ENCODE peak calls at places on chromosomes 16 and 17, in four cellular contexts. One of them, this sample, is unnamed.

GRCh38 chr17:47785538-47786123 is 36.0 kb downstream of the OSBPL7 start:
- DNase-seq in neural progenitor cell: peak
- DNase-seq in foreskin fibroblast: no peak
- DNase-seq in bronchial epithelial cell: peak
- DNase-seq in this sample: no peak

GRCh38 chr17:77770331-77771105 is 188.0 kb upstream of the TNRC6C start:
- DNase-seq in neural progenitor cell: no peak
- DNase-seq in foreskin fibroblast: peak
- DNase-seq in bronchial epithelial cell: no peak
- DNase-seq in this sample: no peak

GRCh38 chr17:72421128-72422092 is 300.6 kb downstream of the SOX9 start:
- DNase-seq in neural progenitor cell: no peak
- DNase-seq in foreskin fibroblast: peak
- DNase-seq in bronchial epithelial cell: peak
- DNase-seq in this sample: peak

GRCh38 chr17:75769536-75769935 is 4.5 kb upstream of the GALK1 start:
- DNase-seq in neural progenitor cell: no peak
- DNase-seq in foreskin fibroblast: no peak
- DNase-seq in bronchial epithelial cell: no peak
- DNase-seq in this sample: no peak

GRCh38 chr16:84800579-84800978 is 19.2 kb upstream of the CRISPLD2 start:
- DNase-seq in neural progenitor cell: no peak
- DNase-seq in foreskin fibroblast: no peak
- DNase-seq in bronchial epithelial cell: no peak
- DNase-seq in this sample: no peak

GRCh38 chr17:51540151-51540550 is 279.8 kb downstream of the UTP18 start:
- DNase-seq in neural progenitor cell: no peak
- DNase-seq in foreskin fibroblast: no peak
- DNase-seq in bronchial epithelial cell: no peak
- DNase-seq in this sample: no peak

GRCh38 chr16:17290237-17290636 is 180.5 kb downstream of the XYLT1 start:
- DNase-seq in neural progenitor cell: no peak
- DNase-seq in foreskin fibroblast: no peak
- DNase-seq in bronchial epithelial cell: no peak
- DNase-seq in this sample: no peak

GRCh38 chr17:59371426-59372099 is 40.1 kb downstream of the YPEL2 start:
- DNase-seq in neural progenitor cell: no peak
- DNase-seq in foreskin fibroblast: no peak
- DNase-seq in bronchial epithelial cell: no peak
- DNase-seq in this sample: no peak

GRCh38 chr17:57097832-57098421 is 12.9 kb downstream of the AKAP1 start:
- DNase-seq in neural progenitor cell: no peak
- DNase-seq in foreskin fibroblast: peak
- DNase-seq in bronchial epithelial cell: no peak
- DNase-seq in this sample: no peak

GRCh38 chr16:84520778-84521770 is 16.6 kb upstream of the MEAK7 start:
- DNase-seq in neural progenitor cell: no peak
- DNase-seq in foreskin fibroblast: no peak
- DNase-seq in bronchial epithelial cell: peak
- DNase-seq in this sample: peak

GRCh38 chr16:56932588-56933265 is 785 bp downstream of the HERPUD1 start:
- DNase-seq in neural progenitor cell: peak
- DNase-seq in foreskin fibroblast: peak
- DNase-seq in bronchial epithelial cell: peak
- DNase-seq in this sample: peak

GRCh38 chr16:75580-76501 is 2.2 kb upstream of the MPG start:
- DNase-seq in neural progenitor cell: peak
- DNase-seq in foreskin fibroblast: peak
- DNase-seq in bronchial epithelial cell: peak
- DNase-seq in this sample: peak

GRCh38 chr17:58504826-58505351 is 9.5 kb downstream of the MTMR4 start:
- DNase-seq in neural progenitor cell: no peak
- DNase-seq in foreskin fibroblast: no peak
- DNase-seq in bronchial epithelial cell: no peak
- DNase-seq in this sample: no peak

GRCh38 chr17:9811086-9811485 is 10.8 kb downstream of the GSG1L2 start:
- DNase-seq in neural progenitor cell: no peak
- DNase-seq in foreskin fibroblast: no peak
- DNase-seq in bronchial epithelial cell: peak
- DNase-seq in this sample: peak

GRCh38 chr17:7742729-7743128 is 25.2 kb downstream of the DNAH2 start:
- DNase-seq in neural progenitor cell: no peak
- DNase-seq in foreskin fibroblast: no peak
- DNase-seq in bronchial epithelial cell: no peak
- DNase-seq in this sample: no peak

GRCh38 chr17:80175411-80175810 is 5.6 kb downstream of the CARD14 start:
- DNase-seq in neural progenitor cell: peak
- DNase-seq in foreskin fibroblast: peak
- DNase-seq in bronchial epithelial cell: peak
- DNase-seq in this sample: peak

GRCh38 chr16:4260360-4260759 is 12.5 kb downstream of the TFAP4 start:
- DNase-seq in neural progenitor cell: no peak
- DNase-seq in foreskin fibroblast: no peak
- DNase-seq in bronchial epithelial cell: peak
- DNase-seq in this sample: peak

GRCh38 chr17:69634844-69635243 is 220.3 kb downstream of the MAP2K6 start:
- DNase-seq in neural progenitor cell: no peak
- DNase-seq in foreskin fibroblast: no peak
- DNase-seq in bronchial epithelial cell: no peak
- DNase-seq in this sample: no peak

GRCh38 chr17:50153650-50154575 is 3.4 kb upstream of the PPP1R9B start:
- DNase-seq in neural progenitor cell: no peak
- DNase-seq in foreskin fibroblast: no peak
- DNase-seq in bronchial epithelial cell: peak
- DNase-seq in this sample: peak

GRCh38 chr17:1608676-1609075 is 20.0 kb downstream of the SLC43A2 start:
- DNase-seq in neural progenitor cell: no peak
- DNase-seq in foreskin fibroblast: no peak
- DNase-seq in bronchial epithelial cell: peak
- DNase-seq in this sample: no peak

GRCh38 chr17:7897773-7898172 is 9.2 kb downstream of the CHD3 start:
- DNase-seq in neural progenitor cell: no peak
- DNase-seq in foreskin fibroblast: peak
- DNase-seq in bronchial epithelial cell: peak
- DNase-seq in this sample: peak

GRCh38 chr17:14428640-14429029 is 127.8 kb downstream of the HS3ST3B1 start:
- DNase-seq in neural progenitor cell: no peak
- DNase-seq in foreskin fibroblast: no peak
- DNase-seq in bronchial epithelial cell: no peak
- DNase-seq in this sample: no peak

GRCh38 chr16:35146031-35146710 is 1686.8 kb downstream of the TP53TG3F start:
- DNase-seq in neural progenitor cell: no peak
- DNase-seq in foreskin fibroblast: no peak
- DNase-seq in bronchial epithelial cell: no peak
- DNase-seq in this sample: no peak

GRCh38 chr16:80614908-80615696 is 74.3 kb downstream of the DYNLRB2 start:
- DNase-seq in neural progenitor cell: no peak
- DNase-seq in foreskin fibroblast: peak
- DNase-seq in bronchial epithelial cell: peak
- DNase-seq in this sample: peak

GRCh38 chr17:76726766-76727718 is at the start of gene METTL23:
- DNase-seq in neural progenitor cell: peak
- DNase-seq in foreskin fibroblast: peak
- DNase-seq in bronchial epithelial cell: peak
- DNase-seq in this sample: peak

GRCh38 chr16:86556576-86556975 is 1.5 kb upstream of the MTHFSD start:
- DNase-seq in neural progenitor cell: no peak
- DNase-seq in foreskin fibroblast: no peak
- DNase-seq in bronchial epithelial cell: no peak
- DNase-seq in this sample: no peak

GRCh38 chr16:65546353-65546791 is 424.5 kb upstream of the CDH11 start:
- DNase-seq in neural progenitor cell: no peak
- DNase-seq in foreskin fibroblast: peak
- DNase-seq in bronchial epithelial cell: no peak
- DNase-seq in this sample: no peak

GRCh38 chr17:7838291-7839075 is 4.5 kb downstream of the KDM6B start:
- DNase-seq in neural progenitor cell: peak
- DNase-seq in foreskin fibroblast: peak
- DNase-seq in bronchial epithelial cell: no peak
- DNase-seq in this sample: no peak

GRCh38 chr17:76883744-76884525 is 15.7 kb downstream of the MGAT5B start:
- DNase-seq in neural progenitor cell: no peak
- DNase-seq in foreskin fibroblast: peak
- DNase-seq in bronchial epithelial cell: no peak
- DNase-seq in this sample: no peak

GRCh38 chr17:28494445-28495188 is 11.5 kb upstream of the FOXN1 start:
- DNase-seq in neural progenitor cell: peak
- DNase-seq in foreskin fibroblast: peak
- DNase-seq in bronchial epithelial cell: peak
- DNase-seq in this sample: peak

GRCh38 chr17:63540581-63540980 is 9.7 kb upstream of the DCAF7 start:
- DNase-seq in neural progenitor cell: no peak
- DNase-seq in foreskin fibroblast: no peak
- DNase-seq in bronchial epithelial cell: no peak
- DNase-seq in this sample: no peak

GRCh38 chr17:69423450-69423849 is 9.0 kb downstream of the MAP2K6 start:
- DNase-seq in neural progenitor cell: no peak
- DNase-seq in foreskin fibroblast: no peak
- DNase-seq in bronchial epithelial cell: no peak
- DNase-seq in this sample: no peak

GRCh38 chr17:42971589-42971988 is 7.3 kb upstream of the AARSD1 start:
- DNase-seq in neural progenitor cell: no peak
- DNase-seq in foreskin fibroblast: no peak
- DNase-seq in bronchial epithelial cell: no peak
- DNase-seq in this sample: no peak

GRCh38 chr17:42087042-42087701 is 11.1 kb downstream of the ZNF385C start:
- DNase-seq in neural progenitor cell: no peak
- DNase-seq in foreskin fibroblast: no peak
- DNase-seq in bronchial epithelial cell: no peak
- DNase-seq in this sample: no peak

GRCh38 chr16:69417537-69418199 is 6.8 kb upstream of the CYB5B start:
- DNase-seq in neural progenitor cell: no peak
- DNase-seq in foreskin fibroblast: peak
- DNase-seq in bronchial epithelial cell: peak
- DNase-seq in this sample: no peak

GRCh38 chr17:42680331-42680808 is 1.3 kb downstream of the CCR10 start:
- DNase-seq in neural progenitor cell: no peak
- DNase-seq in foreskin fibroblast: no peak
- DNase-seq in bronchial epithelial cell: no peak
- DNase-seq in this sample: no peak

GRCh38 chr16:18984425-18985005 is 781 bp downstream of the TMC7 start:
- DNase-seq in neural progenitor cell: no peak
- DNase-seq in foreskin fibroblast: no peak
- DNase-seq in bronchial epithelial cell: no peak
- DNase-seq in this sample: no peak

GRCh38 chr16:3027983-3028715 is 4.3 kb downstream of the THOC6 start:
- DNase-seq in neural progenitor cell: peak
- DNase-seq in foreskin fibroblast: peak
- DNase-seq in bronchial epithelial cell: peak
- DNase-seq in this sample: peak
- TF ChIP-seq CTCF in neural progenitor cell: peak
- TF ChIP-seq CTCF in foreskin fibroblast: peak
- TF ChIP-seq CTCF in bronchial epithelial cell: peak
- TF ChIP-seq CTCF in this sample: peak

GRCh38 chr17:31738067-31738466 is 121.0 kb downstream of the COPRS start:
- DNase-seq in neural progenitor cell: no peak
- DNase-seq in foreskin fibroblast: no peak
- DNase-seq in bronchial epithelial cell: no peak
- DNase-seq in this sample: no peak
- TF ChIP-seq CTCF in neural progenitor cell: no peak
- TF ChIP-seq CTCF in foreskin fibroblast: no peak
- TF ChIP-seq CTCF in bronchial epithelial cell: no peak
- TF ChIP-seq CTCF in this sample: no peak

GRCh38 chr17:46759141-46759540 is 59.4 kb downstream of the WNT3 start:
- DNase-seq in neural progenitor cell: no peak
- DNase-seq in foreskin fibroblast: no peak
- DNase-seq in bronchial epithelial cell: no peak
- DNase-seq in this sample: no peak
- TF ChIP-seq CTCF in neural progenitor cell: no peak
- TF ChIP-seq CTCF in foreskin fibroblast: no peak
- TF ChIP-seq CTCF in bronchial epithelial cell: no peak
- TF ChIP-seq CTCF in this sample: no peak

GRCh38 chr16:50025544-50025931 is 513 bp downstream of the CNEP1R1 start:
- DNase-seq in neural progenitor cell: no peak
- DNase-seq in foreskin fibroblast: no peak
- DNase-seq in bronchial epithelial cell: peak
- DNase-seq in this sample: peak

GRCh38 chr16:50024684-50025543 is at the start of gene CNEP1R1:
- DNase-seq in neural progenitor cell: peak
- DNase-seq in foreskin fibroblast: peak
- DNase-seq in bronchial epithelial cell: peak
- DNase-seq in this sample: peak

GRCh38 chr16:50023626-50024025 is 1.4 kb upstream of the CNEP1R1 start:
- DNase-seq in neural progenitor cell: no peak
- DNase-seq in foreskin fibroblast: no peak
- DNase-seq in bronchial epithelial cell: no peak
- DNase-seq in this sample: no peak

GRCh38 chr16:50024207-50024606 is 818 bp upstream of the CNEP1R1 start:
- DNase-seq in neural progenitor cell: no peak
- DNase-seq in foreskin fibroblast: no peak
- DNase-seq in bronchial epithelial cell: no peak
- DNase-seq in this sample: no peak

GRCh38 chr16:50021509-50021908 is 3.5 kb upstream of the CNEP1R1 start:
- DNase-seq in neural progenitor cell: peak
- DNase-seq in foreskin fibroblast: no peak
- DNase-seq in bronchial epithelial cell: no peak
- DNase-seq in this sample: no peak
- TF ChIP-seq CTCF in neural progenitor cell: peak
- TF ChIP-seq CTCF in foreskin fibroblast: no peak
- TF ChIP-seq CTCF in bronchial epithelial cell: no peak
- TF ChIP-seq CTCF in this sample: no peak

DNA sequence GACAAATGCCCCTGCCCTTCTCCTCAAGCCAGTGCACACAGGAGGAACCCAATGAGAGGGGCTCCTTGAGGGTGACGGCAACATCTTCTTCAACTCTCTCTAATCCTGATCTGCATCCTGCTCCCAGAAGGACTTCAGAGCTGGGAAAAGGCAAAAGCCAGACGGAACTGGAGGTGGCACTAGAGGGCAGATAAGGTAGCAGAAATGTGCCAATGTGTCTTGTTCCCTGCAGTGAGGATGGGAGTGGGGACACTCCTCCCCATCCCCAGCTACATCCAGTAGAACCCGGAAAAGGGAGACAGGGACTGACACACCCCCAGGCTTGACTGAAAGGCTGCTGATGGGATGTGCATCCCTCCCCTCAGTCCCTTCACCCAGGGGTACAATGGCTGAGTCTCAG is 28.5 kb downstream of the SRCIN1 start:
- DNase-seq in neural progenitor cell: no peak
- DNase-seq in foreskin fibroblast: no peak
- DNase-seq in bronchial epithelial cell: no peak
- DNase-seq in this sample: no peak
- TF ChIP-seq CTCF in neural progenitor cell: peak
- TF ChIP-seq CTCF in foreskin fibroblast: no peak
- TF ChIP-seq CTCF in bronchial epithelial cell: peak
- TF ChIP-seq CTCF in this sample: no peak